ENCODE peak calls at places on chromosomes 12 and 14, in six cellular contexts. G is activated T-cell treated with anti-CD3 and anti-CD28 coated beads, Interleukin-2, amount 50 U/mL, for 72 hours; Z is SIG-M5; T is astrocyte of the spinal cord; B is effector memory CD8-positive, alpha-beta T cell; Y is stimulated activated CD8-positive, alpha-beta memory T cell treated with anti-CD3 and anti-CD28 coated beads, Interleukin-2, amount 100 ng/mL, for 48 hours. V is an unnamed sample.

GRCh38 chr12:81692008-81692407 is 67.1 kb downstream of the PPFIA2 start:
- DNase-seq in G (no peak), Z (no peak), T (no peak), B (no peak), Y (no peak), V (no peak)

GRCh38 chr14:22163051-22163450 is 426.0 kb downstream of the DAD1 start:
- DNase-seq in G (no peak), Z (no peak), T (peak; percentile 40), B (no peak), Y (no peak), V (no peak)

GRCh38 chr14:35365130-35366047 is 39.2 kb downstream of the NFKBIA start:
- DNase-seq in G (peak; percentile 92), Z (no peak), T (peak; percentile 82), B (no peak), Y (peak; percentile 66), V (peak; percentile 63)

GRCh38 chr12:108515916-108516315 is 839 bp downstream of the FICD start:
- DNase-seq in G (no peak), Z (no peak), T (no peak), B (no peak), Y (no peak), V (no peak)

GRCh38 chr12:5135126-5135525 is 91.4 kb downstream of the KCNA5 start:
- DNase-seq in G (no peak), Z (no peak), T (no peak), B (no peak), Y (no peak), V (no peak)

GRCh38 chr12:67721216-67721615 is 72.7 kb downstream of the DYRK2 start:
- DNase-seq in G (no peak), Z (no peak), T (no peak), B (no peak), Y (no peak), V (no peak)

GRCh38 chr14:55123101-55123500 is 6.0 kb upstream of the LGALS3 start:
- DNase-seq in G (no peak), Z (no peak), T (peak; percentile 93), B (no peak), Y (no peak), V (no peak)

GRCh38 chr14:20494935-20495766 is 10.2 kb upstream of the RNASE10 start:
- DNase-seq in G (no peak), Z (no peak), T (no peak), B (no peak), Y (no peak), V (no peak)

GRCh38 chr14:85233756-85234545 is 296.0 kb upstream of the FLRT2 start:
- DNase-seq in G (no peak), Z (no peak), T (peak; percentile 53), B (no peak), Y (no peak), V (no peak)

GRCh38 chr14:61720302-61720677 is 25.0 kb downstream of the HIF1A start:
- DNase-seq in G (no peak), Z (no peak), T (no peak), B (no peak), Y (no peak), V (no peak)

GRCh38 chr14:95862243-95862642 is 14.4 kb upstream of the TUNAR start:
- DNase-seq in G (no peak), Z (no peak), T (no peak), B (no peak), Y (no peak), V (no peak)

GRCh38 chr12:128190614-128191013 is 76.4 kb upstream of the TMEM132C start:
- DNase-seq in G (no peak), Z (no peak), T (no peak), B (no peak), Y (no peak), V (no peak)

GRCh38 chr14:50059773-50060629 is 56.4 kb downstream of the VCPKMT start:
- DNase-seq in G (no peak), Z (no peak), T (no peak), B (no peak), Y (no peak), V (no peak)

GRCh38 chr14:67557118-67557517 is 24.0 kb downstream of the PLEKHH1 start:
- DNase-seq in G (no peak), Z (no peak), T (no peak), B (no peak), Y (no peak), V (no peak)

GRCh38 chr12:118068361-118068958 is 7.5 kb upstream of the WSB2 start:
- DNase-seq in G (no peak), Z (no peak), T (no peak), B (no peak), Y (no peak), V (no peak)

GRCh38 chr12:114668151-114668891 is 15.7 kb downstream of the TBX3 start:
- DNase-seq in G (peak; percentile 61), Z (no peak), T (peak; percentile 86), B (no peak), Y (no peak), V (no peak)

GRCh38 chr14:52179151-52179790 is 88.2 kb upstream of the PTGDR start:
- DNase-seq in G (no peak), Z (no peak), T (no peak), B (no peak), Y (no peak), V (no peak)

GRCh38 chr14:102235275-102235897 is 69.6 kb downstream of the MOK start:
- DNase-seq in G (peak; percentile 85), Z (no peak), T (peak; percentile 88), B (peak; percentile 69), Y (peak; percentile 69), V (peak; percentile 45)

GRCh38 chr14:50320279-50320678 is 8.2 kb downstream of the DMAC2L start:
- DNase-seq in G (peak; percentile 18), Z (no peak), T (peak; percentile 51), B (no peak), Y (no peak), V (no peak)

GRCh38 chr14:94952097-94952496 is 182.2 kb upstream of the GSC start:
- DNase-seq in G (no peak), Z (no peak), T (no peak), B (no peak), Y (no peak), V (no peak)

GRCh38 chr14:66111891-66112290 is 374.3 kb upstream of the CCDC196 start:
- DNase-seq in G (no peak), Z (no peak), T (no peak), B (no peak), Y (no peak), V (no peak)